ENCODE peak calls at places on chromosomes 4 and X, in nine cellular contexts. F is GM23248, O is aorta, B is caudate nucleus, N is PC-9, A is tibial artery, S is mesendoderm, M is upper lobe of right lung, D is colonic mucosa. L is an unnamed sample.
A peak's percentile ranks its signal among the peaks of the same experiment; 100 is the strongest.

GRCh38 chr4:15420642-15421041 is 7.2 kb upstream of the C1QTNF7 start:
- DNase-seq in D (no peak), B (no peak), S (peak; percentile 40), O (no peak), N (no peak), F (peak; percentile 75), A (no peak), M (no peak), L (no peak)

GRCh38 chrX:40285876-40286275 is 188.1 kb upstream of the BCOR start:
- DNase-seq in B (no peak), D (no peak), S (no peak), N (no peak), O (no peak), F (no peak), A (no peak), M (no peak), L (no peak)

GRCh38 chr4:2492970-2493369 is 24.1 kb downstream of the RNF4 start:
- DNase-seq in M (no peak), S (no peak), F (no peak), N (no peak), O (no peak), A (no peak), D (no peak), B (no peak), L (no peak)

GRCh38 chr4:99968330-99968729 is 18.3 kb upstream of the H2AZ1 start:
- DNase-seq in M (no peak), B (no peak), F (peak; percentile 80), O (no peak), A (no peak), D (no peak), N (no peak), S (peak; percentile 84), L (no peak)

GRCh38 chr4:167897116-167897515 is 195.2 kb upstream of the ANXA10 start:
- DNase-seq in B (no peak), S (peak; percentile 88), D (no peak), A (no peak), O (no peak), F (no peak), M (no peak), N (peak; percentile 51), L (no peak)

GRCh38 chr4:8773124-8773931 is 98.3 kb downstream of the HMX1 start:
- DNase-seq in S (no peak), B (no peak), A (peak; percentile 53), F (no peak), N (no peak), O (peak; percentile 32), M (peak; percentile 54), D (no peak), L (no peak)

GRCh38 chrX:134570899-134571298 is 87.4 kb downstream of the PLAC1 start:
- DNase-seq in F (no peak), N (no peak), O (no peak), S (peak; percentile 23), B (no peak), D (no peak), M (no peak), A (no peak), L (no peak)

GRCh38 chr4:84971319-84971932 is 4.9 kb upstream of the WDFY3 start:
- DNase-seq in B (no peak), M (no peak), S (peak; percentile 63), F (peak; percentile 83), N (no peak), O (no peak), D (no peak), A (no peak), L (no peak)

GRCh38 chr4:114217150-114217817 is 237.8 kb upstream of the ARSJ start:
- DNase-seq in M (no peak), N (no peak), A (no peak), F (no peak), S (no peak), D (no peak), O (no peak), B (no peak), L (no peak)

GRCh38 chrX:107729558-107730297 is 45.9 kb downstream of the TSC22D3 start:
- DNase-seq in B (no peak), M (no peak), D (no peak), O (no peak), S (peak; percentile 65), F (no peak), N (peak; percentile 68), A (peak; percentile 79), L (no peak)

GRCh38 chr4:94076498-94076897 is 131.2 kb upstream of the SMARCAD1 start:
- DNase-seq in N (no peak), F (no peak), D (no peak), M (no peak), A (no peak), O (no peak), S (peak; percentile 13), B (no peak), L (no peak)

GRCh38 chr4:128107766-128108165 is 46.7 kb downstream of the LARP1B start:
- DNase-seq in N (no peak), B (no peak), O (no peak), M (no peak), D (no peak), F (peak; percentile 14), A (no peak), S (no peak), L (no peak)

GRCh38 chrX:124023838-124024238 is 62.3 kb downstream of the STAG2 start:
- DNase-seq in F (peak; percentile 68), S (no peak), D (no peak), O (no peak), N (no peak), A (no peak), M (no peak), B (no peak), L (no peak)
- H3K27ac ChIP-seq in F (peak overlapping the region; percentile 54), S (no peak overlapping the region), D (no peak overlapping the region), O (no peak overlapping the region), N (peak overlapping the region; percentile 14), A (no peak overlapping the region), M (no peak overlapping the region), B (no peak overlapping the region), L (no peak overlapping the region)

DNA sequence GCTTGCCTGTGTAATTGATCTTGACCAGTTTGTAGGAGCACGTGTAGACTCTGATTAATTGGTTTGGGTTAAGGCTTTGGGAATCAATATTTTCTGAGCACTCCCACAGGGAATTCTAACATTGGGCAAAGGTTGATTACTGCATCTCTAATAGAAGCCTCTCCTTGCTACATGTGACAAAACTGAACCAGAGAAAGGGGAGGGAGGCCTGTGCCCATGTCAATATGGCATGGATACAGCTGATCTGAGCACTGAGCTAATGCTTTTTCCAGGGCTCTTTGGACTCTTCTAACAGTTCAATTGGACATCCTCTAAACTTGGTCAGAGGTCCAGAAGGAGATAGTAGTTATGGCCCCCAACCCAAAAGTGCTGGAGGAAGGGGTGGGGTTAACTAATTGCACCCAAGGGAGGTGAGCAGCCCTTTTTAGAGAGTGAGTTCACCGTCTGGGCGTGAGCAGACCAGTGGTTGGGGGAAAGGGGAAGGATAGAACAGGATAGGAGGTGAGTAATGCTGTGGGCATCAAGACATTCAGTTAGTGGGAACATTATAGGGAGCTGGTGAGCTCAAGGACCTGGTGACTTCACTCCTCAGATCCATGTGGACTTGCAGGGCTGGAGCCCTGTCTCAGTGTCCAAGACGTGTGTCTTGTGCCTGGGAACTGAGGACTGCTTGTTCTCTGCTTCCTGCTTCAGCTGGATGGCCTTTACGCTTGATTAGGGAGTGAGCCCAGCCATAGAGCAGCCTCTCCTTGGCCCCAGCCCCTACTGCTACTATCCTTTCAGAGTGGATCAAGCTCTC is 22.8 kb downstream of the MSN start:
- DNase-seq in A (peak; percentile 81), D (no peak), N (no peak), F (peak; percentile 89), O (peak; percentile 54), M (no peak), S (no peak), B (no peak), L (no peak)
- H3K27ac ChIP-seq in A (peak overlapping the region; percentile 79), D (no peak overlapping the region), N (peak overlapping the region; percentile 19), F (peak overlapping the region; percentile 96), O (peak overlapping the region; percentile 84), M (peak overlapping the region; percentile 11), S (no peak overlapping the region), B (no peak overlapping the region), L (peak overlapping the region; percentile 28)

GRCh38 chr4:26269038-26269437 is 51.8 kb upstream of the RBPJ start:
- DNase-seq in M (no peak), A (no peak), F (no peak), S (no peak), O (no peak), D (no peak), N (no peak), B (no peak), L (no peak)

GRCh38 chr4:26275261-26275660 is 45.6 kb upstream of the RBPJ start:
- DNase-seq in B (no peak), M (no peak), D (no peak), O (no peak), A (no peak), N (no peak), F (no peak), S (no peak), L (no peak)

GRCh38 chr4:26271703-26272102 is 49.1 kb upstream of the RBPJ start:
- DNase-seq in M (no peak), O (no peak), B (no peak), A (no peak), D (no peak), F (no peak), N (no peak), S (no peak), L (no peak)

GRCh38 chr4:26272654-26273307 is 48.0 kb upstream of the RBPJ start:
- DNase-seq in F (no peak), O (no peak), A (no peak), S (no peak), B (no peak), N (no peak), M (no peak), D (no peak), L (no peak)

DNA sequence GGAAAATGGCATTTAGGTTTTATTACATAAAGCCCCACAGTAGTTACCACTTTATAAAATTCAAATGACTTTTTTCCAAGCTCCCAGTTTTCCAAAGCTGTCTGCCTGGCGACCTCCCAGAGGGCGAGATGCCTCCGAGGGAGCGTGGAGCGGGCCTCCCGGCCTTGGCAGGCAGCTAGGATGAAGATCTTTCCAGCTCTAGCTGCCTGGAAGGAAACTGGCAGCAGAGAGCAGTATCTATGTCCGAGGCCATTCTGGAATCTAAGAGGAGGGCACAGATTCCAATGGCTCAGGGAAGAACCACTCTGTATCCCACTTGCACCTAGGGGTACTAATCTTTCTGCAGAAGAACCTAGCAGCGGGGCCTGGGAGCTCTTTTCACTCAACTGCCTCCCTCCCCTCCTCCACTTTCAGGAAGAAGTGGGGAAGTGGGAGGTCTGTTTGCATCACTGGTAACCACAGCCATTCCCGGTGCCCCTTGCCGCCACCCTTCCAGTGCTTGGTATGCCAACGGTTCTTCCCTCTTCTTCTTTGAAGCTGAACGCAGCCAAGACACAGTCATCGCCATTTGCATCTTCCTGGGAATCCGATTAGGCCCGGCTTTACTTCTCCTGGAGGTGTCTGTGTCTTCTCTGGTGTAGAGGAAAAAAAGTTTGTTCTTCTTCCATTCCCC is 47.4 kb upstream of the RBPJ start:
- DNase-seq in B (no peak), D (no peak), F (no peak), N (no peak), A (peak; percentile 71), O (peak; percentile 70), M (no peak), S (peak; percentile 43), L (no peak)
- H3K27ac ChIP-seq in B (no peak overlapping the region), D (no peak overlapping the region), F (no peak overlapping the region), N (no peak overlapping the region), A (no peak overlapping the region), O (no peak overlapping the region), M (peak overlapping the region; percentile 12), S (no peak overlapping the region), L (no peak overlapping the region)

DNA sequence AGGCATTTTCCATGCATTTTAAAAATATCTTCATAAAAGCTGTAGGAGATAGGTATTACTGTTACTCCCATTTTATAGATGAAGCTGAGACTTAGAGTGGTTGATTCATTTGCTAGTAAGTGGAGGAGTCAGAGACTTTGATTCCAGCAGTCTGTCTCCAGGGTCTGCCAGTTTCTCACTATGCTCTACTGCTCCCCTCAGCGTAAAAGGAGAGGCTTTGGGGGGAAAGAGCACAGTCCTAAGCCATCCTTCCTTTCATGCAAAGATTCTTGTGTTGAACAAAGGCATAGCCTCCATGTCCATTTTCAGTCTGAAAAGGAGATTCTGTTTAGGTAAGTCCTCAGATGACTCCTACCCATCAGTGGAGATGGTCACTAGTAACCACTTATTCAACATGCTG is 117.7 kb upstream of the TMEM150C start:
- DNase-seq in A (no peak), O (no peak), N (no peak), M (no peak), B (no peak), S (peak; percentile 29), D (no peak), F (no peak), L (no peak)
- H3K27ac ChIP-seq in A (no peak overlapping the region), O (no peak overlapping the region), N (no peak overlapping the region), M (no peak overlapping the region), B (no peak overlapping the region), S (no peak overlapping the region), D (no peak overlapping the region), F (no peak overlapping the region), L (no peak overlapping the region)